ENCODE peak calls at places on chromosomes 3 and 15, in six cellular contexts. One of them, this sample, is unnamed.

GRCh38 chr15:84911879-84912660 is 27.6 kb downstream of the SLC28A1 start:
- DNase-seq in amygdala: no peak
- DNase-seq in effector memory CD4-positive, alpha-beta T cell: no peak
- DNase-seq in amniotic stem cell: peak
- DNase-seq in choroid plexus epithelial cell: peak
- DNase-seq in SJCRH30: no peak
- DNase-seq in this sample: no peak

GRCh38 chr3:15769256-15769915 is 28.4 kb downstream of the ANKRD28 start:
- DNase-seq in amniotic stem cell: no peak
- DNase-seq in SJCRH30: no peak
- DNase-seq in effector memory CD4-positive, alpha-beta T cell: no peak
- DNase-seq in amygdala: no peak
- DNase-seq in choroid plexus epithelial cell: no peak
- DNase-seq in this sample: no peak

GRCh38 chr3:141291610-141292345 is 60.2 kb downstream of the PXYLP1 start:
- DNase-seq in amygdala: no peak
- DNase-seq in amniotic stem cell: no peak
- DNase-seq in SJCRH30: no peak
- DNase-seq in choroid plexus epithelial cell: no peak
- DNase-seq in effector memory CD4-positive, alpha-beta T cell: no peak
- DNase-seq in this sample: no peak

GRCh38 chr15:96354731-96355560 is 24.4 kb downstream of the NR2F2 start:
- DNase-seq in choroid plexus epithelial cell: peak
- DNase-seq in amygdala: no peak
- DNase-seq in amniotic stem cell: peak
- DNase-seq in effector memory CD4-positive, alpha-beta T cell: no peak
- DNase-seq in SJCRH30: peak
- DNase-seq in this sample: no peak

GRCh38 chr3:126464997-126465396 is 10.7 kb downstream of the ZXDC start:
- DNase-seq in amniotic stem cell: no peak
- DNase-seq in SJCRH30: no peak
- DNase-seq in choroid plexus epithelial cell: no peak
- DNase-seq in effector memory CD4-positive, alpha-beta T cell: no peak
- DNase-seq in amygdala: no peak
- DNase-seq in this sample: no peak

GRCh38 chr3:127886276-127886862 is 28.7 kb upstream of the KBTBD12 start:
- DNase-seq in effector memory CD4-positive, alpha-beta T cell: no peak
- DNase-seq in amygdala: no peak
- DNase-seq in SJCRH30: no peak
- DNase-seq in choroid plexus epithelial cell: no peak
- DNase-seq in amniotic stem cell: no peak
- DNase-seq in this sample: no peak

GRCh38 chr3:64612082-64612860 is 75.5 kb downstream of the ADAMTS9 start:
- DNase-seq in amniotic stem cell: no peak
- DNase-seq in choroid plexus epithelial cell: peak
- DNase-seq in SJCRH30: peak
- DNase-seq in effector memory CD4-positive, alpha-beta T cell: no peak
- DNase-seq in amygdala: no peak
- DNase-seq in this sample: no peak

GRCh38 chr15:56765252-56765651 is 31.9 kb upstream of the ZNF280D start:
- DNase-seq in effector memory CD4-positive, alpha-beta T cell: no peak
- DNase-seq in amniotic stem cell: no peak
- DNase-seq in choroid plexus epithelial cell: peak
- DNase-seq in SJCRH30: peak
- DNase-seq in amygdala: no peak
- DNase-seq in this sample: no peak

GRCh38 chr3:175445741-175446140 is 586.6 kb downstream of the NAALADL2 start:
- DNase-seq in effector memory CD4-positive, alpha-beta T cell: no peak
- DNase-seq in amygdala: no peak
- DNase-seq in SJCRH30: no peak
- DNase-seq in choroid plexus epithelial cell: no peak
- DNase-seq in amniotic stem cell: no peak
- DNase-seq in this sample: no peak

This sample was measured in NT2/D1.